ENCODE peak calls at places on chromosome X, in six cellular contexts. V, N, L, I, S and Y are unnamed samples. For H3K4me1, the result is how much of the 10 kb centered on the place peaks cover.

GRCh38 chrX:102599950-102600579 is 750 bp downstream of the ARMCX5 start:
- DNase-seq in N (no peak), S (no peak), L (peak), I (peak), V (no peak), Y (no peak)

GRCh38 chrX:84487365-84488353 is 14.6 kb downstream of the HDX start:
- DNase-seq in I (no peak), N (no peak), S (no peak), L (no peak), V (no peak), Y (no peak)

GRCh38 chrX:45771114-45771513 is 570.4 kb upstream of the DIPK2B start:
- DNase-seq in V (peak), L (peak), N (no peak), I (peak), S (peak), Y (no peak)

GRCh38 chrX:44314259-44314734 is 29.2 kb downstream of the EFHC2 start:
- DNase-seq in V (no peak), L (peak), S (no peak), N (no peak), I (no peak), Y (no peak)

GRCh38 chrX:24204331-24204730 is 54.8 kb downstream of the ZFX start:
- DNase-seq in I (no peak), L (peak), V (no peak), N (no peak), S (no peak), Y (no peak)

GRCh38 chrX:10176121-10177003 is 19.6 kb downstream of the CLCN4 start:
- DNase-seq in N (no peak), V (no peak), L (no peak), S (no peak), I (no peak), Y (no peak)

GRCh38 chrX:108537005-108537404 is 97.4 kb downstream of the COL4A5 start:
- DNase-seq in I (peak), V (no peak), L (peak), N (no peak), S (no peak), Y (no peak)

GRCh38 chrX:103310592-103311400 is at the start of gene BEX2:
- DNase-seq in L (peak), V (peak), N (no peak), S (peak), I (peak), Y (no peak)

GRCh38 chrX:71302461-71303213 is 1.1 kb downstream of the ITGB1BP2 start:
- DNase-seq in S (no peak), N (no peak), L (no peak), I (no peak), V (no peak), Y (no peak)

GRCh38 chrX:19772306-19772705 is 115.1 kb downstream of the SH3KBP1 start:
- DNase-seq in I (no peak), L (peak), S (no peak), N (no peak), V (no peak), Y (no peak)
- H3K4me1 ChIP-seq in I (under half), L (under half), S (under half), N (under half), V (under half), Y (under half)

GRCh38 chrX:115579786-115580294 is 18.9 kb downstream of the PLS3 start:
- DNase-seq in N (no peak), I (no peak), L (no peak), V (no peak), S (no peak), Y (no peak)

GRCh38 chrX:115584715-115585114 is 23.7 kb downstream of the PLS3 start:
- DNase-seq in N (no peak), I (no peak), V (no peak), S (no peak), L (peak), Y (no peak)

GRCh38 chrX:115582871-115583729 is 22.1 kb downstream of the PLS3 start:
- DNase-seq in I (no peak), L (peak), S (no peak), V (no peak), N (no peak), Y (no peak)

GRCh38 chrX:115582035-115582870 is 21.3 kb downstream of the PLS3 start:
- DNase-seq in N (no peak), V (no peak), I (no peak), S (no peak), L (peak), Y (no peak)

GRCh38 chrX:115583730-115584004 is 22.7 kb downstream of the PLS3 start:
- DNase-seq in I (no peak), V (no peak), S (no peak), N (no peak), L (no peak), Y (no peak)
- H3K27ac ChIP-seq in I (peak), V (peak), S (no peak), N (peak), L (peak), Y (peak)

GRCh38 chrX:69299271-69299670 is 134.0 kb upstream of the PJA1 start:
- DNase-seq in V (no peak), L (no peak), I (no peak), N (no peak), S (no peak), Y (no peak)

GRCh38 chrX:69298466-69299140 is 133.3 kb upstream of the PJA1 start:
- DNase-seq in V (no peak), I (no peak), N (no peak), L (peak), S (no peak), Y (no peak)

GRCh38 chrX:69293776-69294601 is 128.7 kb upstream of the PJA1 start:
- DNase-seq in I (no peak), N (no peak), V (no peak), S (no peak), L (no peak), Y (no peak)

GRCh38 chrX:69300323-69300722 is 135.1 kb upstream of the PJA1 start:
- DNase-seq in N (no peak), V (no peak), L (no peak), I (no peak), S (no peak), Y (no peak)

GRCh38 chrX:69297521-69297920 is 132.3 kb upstream of the PJA1 start:
- DNase-seq in I (no peak), L (no peak), N (no peak), V (no peak), S (no peak), Y (no peak)
- H3K4me1 ChIP-seq in I (under half), L (under half), N (under half), V (under half), S (under half), Y (under half)

GRCh38 chrX:42219231-42219630 is 295.9 kb upstream of the CASK start:
- DNase-seq in V (no peak), S (no peak), L (no peak), N (no peak), I (no peak), Y (no peak)
- H3K27ac ChIP-seq in V (no peak), S (no peak), L (no peak), N (no peak), I (no peak), Y (no peak)

DNA sequence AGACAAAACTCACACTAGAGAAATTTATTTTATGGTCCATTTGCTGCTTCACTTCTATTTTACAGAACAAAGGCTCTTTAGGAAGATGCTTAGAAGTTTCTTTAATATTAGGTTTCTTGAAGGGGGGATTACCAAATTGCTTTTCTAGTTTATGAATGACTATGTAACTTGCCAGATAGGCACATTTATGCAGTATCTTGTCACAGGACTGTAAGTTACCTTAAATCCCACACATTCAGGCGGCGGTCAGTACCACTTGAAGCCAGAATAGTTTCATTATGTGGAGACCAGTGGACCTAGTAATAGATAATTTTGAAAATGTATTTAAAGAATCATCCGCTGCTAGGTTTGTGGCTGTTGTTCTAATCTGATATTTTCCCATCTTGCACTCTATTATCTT is 18.3 kb downstream of the RBBP7 start:
- DNase-seq in N (no peak), S (no peak), I (no peak), L (no peak), V (no peak), Y (no peak)
- H3K4me1 ChIP-seq in N (under half), S (under half), I (under half), L (under half), V (under half), Y (under half)